ENCODE peak calls at places on chromosomes 12 and 14, in eight cellular contexts. B is left ventricle myocardium inferior; G is CD8-positive, alpha-beta T cell; E is mammary epithelial cell; M is fibroblast of lung; D is mesendoderm; F is heart right ventricle; I is pancreas. C is an unnamed sample. For H3K4me1, the result is how much of the 10 kb centered on the place peaks cover.

GRCh38 chr12:121933522-121934317 is 15.3 kb downstream of the CFAP251 start:
- DNase-seq in B (no peak), G (no peak), E (no peak), M (peak), D (peak), F (no peak), I (no peak), C (no peak)

GRCh38 chr12:48454675-48455074 is 17.7 kb upstream of the ANP32D start:
- DNase-seq in B (no peak), G (no peak), E (peak), M (peak), D (peak), F (no peak), I (no peak), C (no peak)

GRCh38 chr14:72617391-72618011 is 276.4 kb downstream of the DPF3 start:
- DNase-seq in B (peak), G (no peak), E (peak), M (peak), D (peak), F (peak), I (no peak), C (no peak)

GRCh38 chr12:49088190-49088931 is 6.2 kb downstream of the DHH start:
- DNase-seq in B (peak), G (peak), E (peak), M (peak), D (peak), F (peak), I (peak), C (no peak)

GRCh38 chr12:58026892-58027891 is 85.8 kb downstream of the ATP23 start:
- DNase-seq in B (no peak), G (no peak), E (no peak), M (peak), D (no peak), F (no peak), I (no peak), C (no peak)

GRCh38 chr14:105294142-105294597 is 6.6 kb downstream of the BRF1 start:
- DNase-seq in B (peak), G (peak), E (no peak), M (peak), D (peak), F (peak), I (no peak), C (peak)

GRCh38 chr12:124525455-124525854 is 42.0 kb downstream of the NCOR2 start:
- DNase-seq in B (peak), G (no peak), E (no peak), M (no peak), D (no peak), F (no peak), I (no peak), C (no peak)

GRCh38 chr12:127750076-127750840 is 516.7 kb upstream of the TMEM132C start:
- DNase-seq in B (no peak), G (no peak), E (no peak), M (peak), D (no peak), F (no peak), I (no peak), C (no peak)

GRCh38 chr14:30267141-30267540 is 291.8 kb upstream of the G2E3 start:
- DNase-seq in B (no peak), G (no peak), E (peak), M (peak), D (no peak), F (no peak), I (no peak), C (no peak)

GRCh38 chr12:104002686-104003085 is 37.0 kb downstream of the TDG start:
- DNase-seq in B (no peak), G (no peak), E (no peak), M (no peak), D (no peak), F (no peak), I (no peak), C (no peak)

GRCh38 chr14:104106471-104106991 is 21.0 kb downstream of the ASPG start:
- DNase-seq in B (peak), G (no peak), E (no peak), M (no peak), D (no peak), F (no peak), I (no peak), C (no peak)

GRCh38 chr12:123571343-123571813 is 13.0 kb upstream of the TMED2 start:
- DNase-seq in B (peak), G (no peak), E (peak), M (peak), D (peak), F (peak), I (peak), C (no peak)

GRCh38 chr12:3261782-3262359 is 184.7 kb downstream of the TSPAN9 start:
- DNase-seq in B (no peak), G (no peak), E (no peak), M (no peak), D (no peak), F (no peak), I (no peak), C (no peak)

GRCh38 chr12:14072952-14073351 is 91.5 kb upstream of the GRIN2B start:
- DNase-seq in B (no peak), G (no peak), E (no peak), M (no peak), D (no peak), F (no peak), I (no peak), C (no peak)

GRCh38 chr12:10505620-10506019 is at the start of gene EIF2S3B:
- DNase-seq in B (no peak), G (no peak), E (no peak), M (no peak), D (no peak), F (no peak), I (no peak), C (no peak)

GRCh38 chr12:6188954-6189353 is 11.2 kb upstream of the CD9 start:
- DNase-seq in B (no peak), G (no peak), E (no peak), M (no peak), D (no peak), F (no peak), I (no peak), C (no peak)

GRCh38 chr14:77026166-77026929 is 2.2 kb downstream of the IRF2BPL start:
- DNase-seq in B (peak), G (no peak), E (peak), M (peak), D (peak), F (no peak), I (no peak), C (no peak)

GRCh38 chr12:86367137-86367536 is 110.9 kb upstream of the MGAT4C start:
- DNase-seq in B (no peak), G (no peak), E (no peak), M (no peak), D (peak), F (no peak), I (no peak), C (no peak)

GRCh38 chr12:47757360-47757839 is 1.3 kb downstream of the RAPGEF3 start:
- DNase-seq in B (no peak), G (no peak), E (no peak), M (no peak), D (no peak), F (no peak), I (no peak), C (no peak)

GRCh38 chr12:38543151-38543550 is 226.6 kb downstream of the ALG10B start:
- DNase-seq in B (no peak), G (no peak), E (peak), M (no peak), D (peak), F (no peak), I (peak), C (no peak)

GRCh38 chr14:93100570-93100969 is 15.2 kb downstream of the ITPK1 start:
- DNase-seq in B (no peak), G (no peak), E (no peak), M (peak), D (peak), F (no peak), I (no peak), C (no peak)

GRCh38 chr14:94936901-94937321 is 167.0 kb upstream of the GSC start:
- DNase-seq in B (peak), G (no peak), E (no peak), M (no peak), D (no peak), F (peak), I (peak), C (no peak)

GRCh38 chr14:45810152-45810872 is 557.3 kb upstream of the MIS18BP1 start:
- DNase-seq in B (no peak), G (no peak), E (no peak), M (no peak), D (peak), F (no peak), I (no peak), C (no peak)

DNA sequence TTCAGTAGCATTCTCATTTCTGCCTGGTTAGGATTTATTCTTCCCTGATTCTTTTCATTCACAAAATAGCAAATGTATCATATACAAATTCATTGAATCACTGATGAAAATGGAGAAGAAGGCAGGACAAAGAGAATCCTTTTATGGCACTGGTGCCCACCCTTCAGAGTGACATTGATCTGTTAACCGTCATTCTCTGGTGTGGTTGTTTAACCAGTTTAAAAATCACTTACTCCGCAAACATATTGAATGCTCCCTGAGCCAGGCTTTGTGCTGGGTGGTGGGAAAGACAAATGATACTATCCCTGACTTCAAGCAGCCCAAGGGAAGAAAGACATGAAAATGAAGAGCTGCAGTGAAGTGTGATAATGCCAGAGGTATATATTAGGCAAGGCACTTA is 187.5 kb upstream of the SLC38A2 start:
- DNase-seq in B (no peak), G (no peak), E (no peak), M (no peak), D (no peak), F (no peak), I (no peak), C (no peak)
- H3K27ac ChIP-seq in B (no peak), G (no peak), E (peak), M (no peak), D (no peak), F (no peak), I (no peak), C (no peak)

GRCh38 chr12:52233462-52234141 is 559 bp downstream of the KRT7 start:
- DNase-seq in B (no peak), G (no peak), E (no peak), M (no peak), D (peak), F (no peak), I (no peak), C (no peak)
- H3K4me3 ChIP-seq in B (peak), G (no peak), E (peak), M (no peak), D (no peak), F (no peak), I (no peak), C (no peak)

GRCh38 chr14:68539311-68539737 is 253.5 kb downstream of the ZFP36L1 start:
- DNase-seq in B (no peak), G (no peak), E (no peak), M (no peak), D (no peak), F (no peak), I (no peak), C (no peak)

GRCh38 chr14:68541128-68541896 is 251.6 kb downstream of the ZFP36L1 start:
- DNase-seq in B (no peak), G (no peak), E (no peak), M (no peak), D (no peak), F (no peak), I (no peak), C (no peak)

GRCh38 chr14:68538641-68539040 is 254.2 kb downstream of the ZFP36L1 start:
- DNase-seq in B (no peak), G (no peak), E (no peak), M (no peak), D (no peak), F (no peak), I (no peak), C (no peak)

GRCh38 chr14:68542346-68542745 is 250.5 kb downstream of the ZFP36L1 start:
- DNase-seq in B (no peak), G (no peak), E (no peak), M (no peak), D (no peak), F (no peak), I (no peak), C (no peak)

GRCh38 chr14:68539839-68540238 is 253.0 kb downstream of the ZFP36L1 start:
- DNase-seq in B (no peak), G (no peak), E (no peak), M (no peak), D (no peak), F (no peak), I (no peak), C (no peak)
- H3K4me1 ChIP-seq in B (half or more), G (under half), E (under half), M (under half), D (under half), F (under half), I (under half), C (under half)

DNA sequence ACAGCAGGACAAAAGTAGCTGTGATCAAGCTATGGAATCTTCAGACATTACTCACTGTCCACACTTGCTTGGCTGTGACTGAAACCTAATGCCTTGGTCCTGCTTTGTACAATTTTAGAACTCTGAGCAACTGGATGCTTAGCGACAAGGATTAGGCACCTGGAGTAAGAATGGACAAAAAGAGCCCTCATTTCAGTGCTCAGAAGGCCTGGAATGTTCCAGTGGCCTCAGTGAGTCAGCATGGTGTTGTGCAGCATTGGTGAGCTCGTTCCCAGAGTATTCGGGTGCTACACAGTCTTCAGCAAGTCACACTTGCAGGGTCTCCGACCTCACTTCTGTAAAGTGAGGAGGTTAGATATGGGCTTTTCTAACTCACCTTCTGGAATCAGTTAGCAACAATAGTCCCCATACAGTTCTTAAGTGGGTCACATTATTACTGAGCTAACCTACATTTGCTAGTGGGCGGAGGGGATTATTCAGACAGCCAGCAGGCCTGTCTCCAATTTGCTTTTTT is 108.0 kb upstream of the MDM1 start:
- DNase-seq in B (no peak), G (no peak), E (peak), M (peak), D (peak), F (no peak), I (no peak), C (no peak)
- H3K27ac ChIP-seq in B (no peak), G (no peak), E (peak), M (no peak), D (no peak), F (no peak), I (no peak), C (no peak)

GRCh38 chr14:54727929-54728328 is 161.0 kb downstream of the SAMD4A start:
- DNase-seq in B (no peak), G (no peak), E (no peak), M (no peak), D (no peak), F (no peak), I (no peak), C (no peak)
- H3K4me3 ChIP-seq in B (no peak), G (no peak), E (no peak), M (no peak), D (no peak), F (no peak), I (no peak), C (no peak)

DNA sequence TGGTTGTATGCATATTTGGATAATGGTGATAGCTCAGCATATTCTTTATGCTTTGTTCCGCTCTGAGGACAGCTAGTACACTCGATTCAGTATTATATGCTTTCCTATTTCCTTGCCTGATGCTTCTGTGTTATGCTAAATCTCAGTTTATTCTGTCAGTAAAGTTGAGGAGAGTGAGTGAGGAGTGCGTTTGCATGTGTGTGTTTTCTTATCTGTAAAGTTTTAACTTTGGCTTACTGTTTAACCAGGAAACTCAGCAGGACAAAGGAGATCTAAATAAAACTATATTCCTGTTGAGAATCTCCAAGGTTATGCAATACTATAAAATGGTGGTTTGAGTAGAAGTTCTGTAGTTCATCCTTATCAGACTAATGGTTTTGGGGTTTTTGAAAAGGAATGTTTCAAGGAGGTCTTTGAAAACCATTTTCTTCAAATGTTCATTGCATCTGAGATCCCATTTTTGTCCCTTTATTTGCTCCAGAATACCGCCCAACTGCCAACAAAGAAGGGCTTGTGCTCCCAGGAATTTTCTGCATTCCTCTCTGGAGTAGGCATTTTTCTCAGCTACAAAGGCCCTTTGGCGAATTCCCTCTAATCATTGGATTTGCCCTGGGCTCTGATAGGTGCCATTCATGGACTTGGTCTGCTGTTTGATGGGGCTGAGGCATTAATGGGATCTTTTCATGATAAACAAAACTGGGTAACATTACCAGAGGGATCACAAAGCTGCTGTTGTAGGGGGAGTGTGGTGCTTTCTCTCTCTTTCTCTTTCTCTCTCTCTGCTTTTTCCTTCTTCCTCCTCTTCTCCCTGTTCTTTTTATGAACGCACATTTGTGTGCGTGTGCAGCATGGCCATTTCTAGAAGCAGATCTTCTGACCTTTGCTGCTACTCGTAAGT is 71.7 kb downstream of the HMGA2 start:
- DNase-seq in B (no peak), G (no peak), E (no peak), M (peak), D (peak), F (no peak), I (no peak), C (no peak)
- H3K4me1 ChIP-seq in B (under half), G (under half), E (half or more), M (under half), D (under half), F (under half), I (under half), C (under half)

C was measured in effector memory CD4-positive, alpha-beta T cell.